ENCODE peak calls at places on chromosome 2, in six cellular contexts. E, H, C, Z, Q and U are unnamed samples.
A peak's percentile ranks its signal among the peaks of the same experiment; 100 is the strongest.

GRCh38 chr2:28398101-28398834 is 5.6 kb downstream of the FOSL2 start:
- DNase-seq in E (no peak), H (no peak), C (no peak), Z (no peak), Q (peak; percentile 65), U (no peak)

GRCh38 chr2:58473165-58473564 is 232.0 kb upstream of the FANCL start:
- DNase-seq in E (no peak), H (no peak), C (no peak), Z (no peak), Q (no peak), U (no peak)

GRCh38 chr2:190927257-190927656 is 46.6 kb downstream of the GLS start:
- DNase-seq in E (no peak), H (no peak), C (no peak), Z (no peak), Q (no peak), U (no peak)

GRCh38 chr2:240365971-240366471 is 69.4 kb upstream of the GPC1 start:
- DNase-seq in E (no peak), H (no peak), C (no peak), Z (no peak), Q (peak; percentile 58), U (no peak)

GRCh38 chr2:226031078-226031937 is 631.8 kb downstream of the NYAP2 start:
- DNase-seq in E (no peak), H (peak; percentile 1), C (peak; percentile 86), Z (no peak), Q (peak; percentile 85), U (peak; percentile 52)

GRCh38 chr2:46445561-46445960 is 33.8 kb upstream of the TMEM247 start:
- DNase-seq in E (no peak), H (no peak), C (no peak), Z (no peak), Q (no peak), U (no peak)

GRCh38 chr2:167240671-167241070 is 352.4 kb downstream of the XIRP2 start:
- DNase-seq in E (no peak), H (no peak), C (no peak), Z (no peak), Q (no peak), U (no peak)

GRCh38 chr2:208608436-208608835 is 201.8 kb downstream of the PTH2R start:
- DNase-seq in E (no peak), H (no peak), C (no peak), Z (no peak), Q (no peak), U (no peak)

GRCh38 chr2:214220251-214220650 is 190.6 kb upstream of the VWC2L start:
- DNase-seq in E (no peak), H (no peak), C (no peak), Z (no peak), Q (no peak), U (no peak)

GRCh38 chr2:18598848-18599484 is 9.6 kb upstream of the NT5C1B start:
- DNase-seq in E (no peak), H (no peak), C (no peak), Z (no peak), Q (no peak), U (no peak)

GRCh38 chr2:128642801-128643200 is 324.1 kb upstream of the HS6ST1 start:
- DNase-seq in E (no peak), H (no peak), C (peak; percentile 24), Z (no peak), Q (no peak), U (no peak)

GRCh38 chr2:5710615-5711014 is 18.4 kb downstream of the SOX11 start:
- DNase-seq in E (no peak), H (no peak), C (no peak), Z (no peak), Q (no peak), U (no peak)

GRCh38 chr2:161004379-161004778 is 155.8 kb upstream of the TANK start:
- DNase-seq in E (no peak), H (no peak), C (no peak), Z (no peak), Q (no peak), U (no peak)

GRCh38 chr2:95238131-95238530 is 30.8 kb downstream of the ZNF892 start:
- DNase-seq in E (no peak), H (no peak), C (no peak), Z (no peak), Q (no peak), U (no peak)

GRCh38 chr2:95240091-95240490 is 32.8 kb downstream of the ZNF892 start:
- DNase-seq in E (no peak), H (no peak), C (no peak), Z (no peak), Q (no peak), U (no peak)

GRCh38 chr2:95234806-95235205 is 27.5 kb downstream of the ZNF892 start:
- DNase-seq in E (no peak), H (no peak), C (no peak), Z (no peak), Q (no peak), U (no peak)

DNA sequence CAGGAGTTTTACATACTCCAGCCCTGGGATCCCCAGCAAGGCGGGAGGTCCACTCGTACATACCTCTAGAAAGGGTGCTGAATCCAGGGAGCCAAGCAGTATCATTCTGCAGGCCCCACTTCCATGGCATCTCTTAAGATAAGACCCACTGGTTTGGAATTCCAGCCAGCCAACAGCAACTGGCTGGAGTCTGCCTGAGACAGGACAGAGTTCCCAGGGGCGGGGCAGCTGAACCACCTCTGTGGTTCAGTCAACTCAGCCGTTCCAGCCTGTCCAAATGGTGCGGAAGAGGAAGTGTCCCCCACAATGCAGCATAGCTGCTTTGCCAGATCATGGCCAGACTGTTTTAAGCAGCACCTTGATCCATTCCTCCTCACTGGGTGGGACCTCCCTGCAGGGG is 33.2 kb downstream of the ZNF892 start:
- DNase-seq in E (no peak), H (no peak), C (no peak), Z (no peak), Q (no peak), U (no peak)
- H3K9me3 ChIP-seq in E (no peaks in the 10 kb centered on the region), H (peaks cover 22% of the 10 kb centered on the region), C (peaks cover 95% of the 10 kb centered on the region), Z (no peaks in the 10 kb centered on the region), Q (no peaks in the 10 kb centered on the region), U (no peaks in the 10 kb centered on the region)

GRCh38 chr2:526918-527317 is 150.3 kb downstream of the TMEM18 start:
- DNase-seq in E (no peak), H (no peak), C (no peak), Z (no peak), Q (no peak), U (no peak)

GRCh38 chr2:525611-526010 is 151.6 kb downstream of the TMEM18 start:
- DNase-seq in E (no peak), H (no peak), C (no peak), Z (no peak), Q (no peak), U (no peak)

GRCh38 chr2:524442-524841 is 152.8 kb downstream of the TMEM18 start:
- DNase-seq in E (no peak), H (no peak), C (no peak), Z (no peak), Q (no peak), U (no peak)

GRCh38 chr2:523698-524270 is 153.4 kb downstream of the TMEM18 start:
- DNase-seq in E (no peak), H (no peak), C (no peak), Z (no peak), Q (no peak), U (no peak)

DNA sequence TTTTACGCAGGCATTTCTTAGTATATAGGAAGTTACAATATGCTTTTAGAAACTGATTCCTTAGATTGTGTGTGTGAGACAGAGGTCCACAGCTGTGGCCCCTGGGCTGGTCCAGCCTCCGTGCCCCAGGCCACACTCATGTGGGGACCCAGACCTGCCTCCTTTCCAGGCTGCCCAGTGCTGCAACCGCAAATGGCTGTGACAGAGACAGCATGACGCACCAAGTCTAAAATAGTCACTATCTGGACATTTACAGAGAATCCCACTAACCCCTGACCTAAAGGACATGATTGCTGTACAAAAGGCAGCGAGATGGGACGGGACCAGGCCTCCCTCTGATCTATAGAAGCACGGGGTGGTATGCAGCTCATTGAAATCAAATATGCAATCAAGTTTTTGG is 152.2 kb downstream of the TMEM18 start:
- DNase-seq in E (no peak), H (no peak), C (no peak), Z (no peak), Q (no peak), U (no peak)
- H3K9me3 ChIP-seq in E (no peaks in the 10 kb centered on the region), H (no peaks in the 10 kb centered on the region), C (peaks cover 11% of the 10 kb centered on the region), Z (no peaks in the 10 kb centered on the region), Q (no peaks in the 10 kb centered on the region), U (no peaks in the 10 kb centered on the region)

GRCh38 chr2:89811295-89811694 is 1119.8 kb downstream of the RPIA start:
- DNase-seq in E (no peak), H (no peak), C (no peak), Z (no peak), Q (no peak), U (no peak)
- H3K9me3 ChIP-seq in E (peaks cover 27% of the 10 kb centered on the region), H (peaks cover 68% of the 10 kb centered on the region), C (peaks cover 27% of the 10 kb centered on the region), Z (peaks cover 8% of the 10 kb centered on the region), Q (no peaks in the 10 kb centered on the region), U (no peaks in the 10 kb centered on the region)

DNA sequence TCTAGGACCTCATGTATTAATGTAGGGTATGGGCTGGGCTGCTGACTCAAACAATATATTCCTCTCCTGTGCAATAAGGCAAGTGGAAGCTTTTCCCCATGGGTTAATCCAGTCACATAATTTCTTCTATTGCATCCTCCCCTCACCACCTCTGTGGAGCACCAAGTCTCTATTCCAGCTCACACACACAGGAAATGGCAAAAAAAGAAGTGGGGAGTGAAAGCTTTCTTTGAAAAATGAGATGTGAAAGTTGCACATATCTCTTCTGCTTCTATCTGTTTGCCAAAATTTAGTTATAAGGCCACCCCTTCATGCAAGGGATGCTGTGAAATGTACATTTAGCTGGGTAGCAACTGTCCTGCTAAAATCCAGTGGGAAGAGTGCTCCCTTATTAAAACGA is 121.2 kb downstream of the CDC42EP3 start:
- DNase-seq in E (no peak), H (no peak), C (no peak), Z (no peak), Q (no peak), U (no peak)
- H3K9me3 ChIP-seq in E (no peaks in the 10 kb centered on the region), H (no peaks in the 10 kb centered on the region), C (no peaks in the 10 kb centered on the region), Z (no peaks in the 10 kb centered on the region), Q (no peaks in the 10 kb centered on the region), U (no peaks in the 10 kb centered on the region)